ENCODE peak calls at places on chromosomes 7 and 10, in nine cellular contexts. One of them, this sample, is unnamed.

GRCh38 chr7:125934539-125934938 is 1004.9 kb upstream of the POT1 start:
- DNase-seq in fibroblast of pulmonary artery: no peak
- DNase-seq in aorta: no peak
- DNase-seq in AG09309: no peak
- DNase-seq in sigmoid colon: no peak
- DNase-seq in heart right ventricle: no peak
- DNase-seq in psoas muscle: no peak
- DNase-seq in AG10803: no peak
- DNase-seq in brain microvascular endothelial cell: no peak
- DNase-seq in this sample: no peak

GRCh38 chr7:155194531-155195140 is 103.0 kb upstream of the INSIG1 start:
- DNase-seq in fibroblast of pulmonary artery: no peak
- DNase-seq in aorta: no peak
- DNase-seq in AG09309: no peak
- DNase-seq in sigmoid colon: no peak
- DNase-seq in heart right ventricle: no peak
- DNase-seq in psoas muscle: no peak
- DNase-seq in AG10803: no peak
- DNase-seq in brain microvascular endothelial cell: no peak
- DNase-seq in this sample: no peak

GRCh38 chr7:53350241-53350640 is 314.8 kb downstream of the POM121L12 start:
- DNase-seq in fibroblast of pulmonary artery: no peak
- DNase-seq in aorta: no peak
- DNase-seq in AG09309: no peak
- DNase-seq in sigmoid colon: no peak
- DNase-seq in heart right ventricle: no peak
- DNase-seq in psoas muscle: no peak
- DNase-seq in AG10803: no peak
- DNase-seq in brain microvascular endothelial cell: no peak
- DNase-seq in this sample: no peak

GRCh38 chr10:32377458-32378370 is 30.8 kb upstream of the EPC1 start:
- DNase-seq in fibroblast of pulmonary artery: peak
- DNase-seq in aorta: peak
- DNase-seq in AG09309: no peak
- DNase-seq in sigmoid colon: no peak
- DNase-seq in heart right ventricle: no peak
- DNase-seq in psoas muscle: no peak
- DNase-seq in AG10803: peak
- DNase-seq in brain microvascular endothelial cell: peak
- DNase-seq in this sample: no peak

GRCh38 chr10:98293550-98294269 is 25.7 kb upstream of the LOXL4 start:
- DNase-seq in fibroblast of pulmonary artery: no peak
- DNase-seq in aorta: no peak
- DNase-seq in AG09309: no peak
- DNase-seq in sigmoid colon: peak
- DNase-seq in heart right ventricle: peak
- DNase-seq in psoas muscle: peak
- DNase-seq in AG10803: peak
- DNase-seq in brain microvascular endothelial cell: no peak
- DNase-seq in this sample: peak

GRCh38 chr10:7696545-7696944 is 6.6 kb upstream of the ITIH2 start:
- DNase-seq in fibroblast of pulmonary artery: peak
- DNase-seq in aorta: peak
- DNase-seq in AG09309: no peak
- DNase-seq in sigmoid colon: peak
- DNase-seq in heart right ventricle: peak
- DNase-seq in psoas muscle: no peak
- DNase-seq in AG10803: no peak
- DNase-seq in brain microvascular endothelial cell: no peak
- DNase-seq in this sample: no peak

GRCh38 chr10:14220026-14220425 is 110.7 kb downstream of the FRMD4A start:
- DNase-seq in fibroblast of pulmonary artery: no peak
- DNase-seq in aorta: no peak
- DNase-seq in AG09309: no peak
- DNase-seq in sigmoid colon: no peak
- DNase-seq in heart right ventricle: no peak
- DNase-seq in psoas muscle: no peak
- DNase-seq in AG10803: no peak
- DNase-seq in brain microvascular endothelial cell: peak
- DNase-seq in this sample: no peak

GRCh38 chr7:125279956-125280355 is 350.3 kb upstream of the POT1 start:
- DNase-seq in fibroblast of pulmonary artery: no peak
- DNase-seq in aorta: no peak
- DNase-seq in AG09309: no peak
- DNase-seq in sigmoid colon: no peak
- DNase-seq in heart right ventricle: no peak
- DNase-seq in psoas muscle: no peak
- DNase-seq in AG10803: no peak
- DNase-seq in brain microvascular endothelial cell: no peak
- DNase-seq in this sample: no peak

GRCh38 chr10:14971867-14972448 is 12.8 kb downstream of the MEIG1 start:
- DNase-seq in fibroblast of pulmonary artery: peak
- DNase-seq in aorta: no peak
- DNase-seq in AG09309: no peak
- DNase-seq in sigmoid colon: no peak
- DNase-seq in heart right ventricle: no peak
- DNase-seq in psoas muscle: no peak
- DNase-seq in AG10803: no peak
- DNase-seq in brain microvascular endothelial cell: no peak
- DNase-seq in this sample: no peak

GRCh38 chr10:46528171-46528671 is 28.2 kb downstream of the GPRIN2 start:
- DNase-seq in fibroblast of pulmonary artery: no peak
- DNase-seq in aorta: peak
- DNase-seq in AG09309: no peak
- DNase-seq in sigmoid colon: peak
- DNase-seq in heart right ventricle: no peak
- DNase-seq in psoas muscle: peak
- DNase-seq in AG10803: no peak
- DNase-seq in brain microvascular endothelial cell: no peak
- DNase-seq in this sample: no peak

GRCh38 chr10:98555011-98555619 is 108.4 kb upstream of the HPS1 start:
- DNase-seq in fibroblast of pulmonary artery: no peak
- DNase-seq in aorta: no peak
- DNase-seq in AG09309: no peak
- DNase-seq in sigmoid colon: no peak
- DNase-seq in heart right ventricle: no peak
- DNase-seq in psoas muscle: no peak
- DNase-seq in AG10803: no peak
- DNase-seq in brain microvascular endothelial cell: no peak
- DNase-seq in this sample: no peak

DNA sequence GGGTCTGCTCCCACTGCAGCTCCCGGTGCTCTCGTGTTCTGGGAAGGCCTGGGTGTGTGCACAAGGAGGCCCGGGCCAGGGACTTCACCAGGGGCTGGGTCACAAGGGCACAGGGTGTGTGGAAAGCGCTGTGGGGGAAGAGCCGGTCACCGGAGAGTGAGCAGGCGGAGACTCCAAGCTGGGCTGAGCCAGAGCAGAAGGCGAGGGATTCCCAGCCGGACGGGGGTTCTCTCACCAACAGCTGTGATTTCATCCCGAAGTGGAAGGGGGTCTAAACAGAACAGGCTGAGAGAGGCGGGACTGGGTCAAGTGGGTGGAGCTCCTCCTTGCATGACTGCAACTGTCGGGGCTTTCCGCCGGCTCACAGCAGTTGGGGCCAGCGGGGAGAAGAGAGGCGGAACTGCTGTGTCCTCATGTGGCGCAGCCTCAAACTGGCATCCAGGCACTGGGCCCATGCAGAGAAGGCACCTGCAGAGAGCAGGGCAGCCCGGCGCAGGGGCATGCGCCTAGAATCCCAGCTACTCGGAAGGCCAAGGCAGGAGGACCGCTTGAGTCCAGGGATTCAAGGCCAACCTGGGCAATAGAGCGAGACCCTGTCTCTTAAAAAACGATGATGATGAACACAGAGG is 7.6 kb upstream of the ORAI2 start:
- DNase-seq in fibroblast of pulmonary artery: no peak
- DNase-seq in aorta: peak
- DNase-seq in AG09309: no peak
- DNase-seq in sigmoid colon: no peak
- DNase-seq in heart right ventricle: peak
- DNase-seq in psoas muscle: peak
- DNase-seq in AG10803: no peak
- DNase-seq in brain microvascular endothelial cell: no peak
- DNase-seq in this sample: no peak
- H3K4me3 ChIP-seq in fibroblast of pulmonary artery: no peak
- H3K4me3 ChIP-seq in aorta: no peak
- H3K4me3 ChIP-seq in AG09309: no peak
- H3K4me3 ChIP-seq in sigmoid colon: no peak
- H3K4me3 ChIP-seq in heart right ventricle: no peak
- H3K4me3 ChIP-seq in psoas muscle: no peak
- H3K4me3 ChIP-seq in AG10803: no peak
- H3K4me3 ChIP-seq in brain microvascular endothelial cell: no peak
- H3K4me3 ChIP-seq in this sample: no peak

DNA sequence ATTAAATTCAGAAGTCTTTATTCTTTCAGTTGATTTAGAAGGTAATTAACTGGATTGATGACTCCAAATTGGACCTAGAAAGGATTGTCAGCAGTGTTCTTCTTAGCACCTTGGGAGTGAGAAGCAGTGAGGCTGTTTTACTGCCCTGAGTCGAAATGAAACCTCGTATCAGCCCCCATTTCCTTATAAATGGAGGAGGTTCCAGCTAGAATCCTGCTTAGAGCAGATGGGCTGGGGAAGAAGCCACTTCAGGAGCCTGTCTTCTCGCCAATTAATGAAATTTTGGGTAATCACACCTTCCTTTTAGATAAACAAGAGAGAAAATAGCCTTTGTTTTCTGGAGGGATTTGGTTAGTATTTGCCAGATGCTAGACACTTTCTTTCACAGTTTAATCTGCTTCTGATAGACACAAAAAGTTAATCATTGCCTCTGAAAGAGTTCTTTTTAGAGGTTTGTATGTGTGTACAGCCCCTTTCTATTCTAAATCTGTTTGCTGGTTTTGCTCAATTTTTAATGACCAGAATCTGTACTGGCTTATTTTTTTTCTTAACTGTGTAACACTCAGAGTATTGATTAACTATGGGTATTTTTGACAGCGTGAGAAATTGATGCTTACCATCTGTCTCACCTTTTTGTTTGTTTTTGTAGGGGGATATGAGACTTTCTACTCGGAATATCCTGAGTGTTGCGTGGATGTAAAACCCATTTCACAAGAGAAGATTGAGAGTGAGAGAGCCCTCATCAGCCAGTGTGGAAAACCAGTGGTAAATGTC is 4.6 kb downstream of the DUSP5 start:
- DNase-seq in fibroblast of pulmonary artery: peak
- DNase-seq in aorta: no peak
- DNase-seq in AG09309: no peak
- DNase-seq in sigmoid colon: no peak
- DNase-seq in heart right ventricle: no peak
- DNase-seq in psoas muscle: no peak
- DNase-seq in AG10803: no peak
- DNase-seq in brain microvascular endothelial cell: no peak
- DNase-seq in this sample: no peak
- H3K4me3 ChIP-seq in fibroblast of pulmonary artery: no peak
- H3K4me3 ChIP-seq in aorta: no peak
- H3K4me3 ChIP-seq in AG09309: no peak
- H3K4me3 ChIP-seq in sigmoid colon: no peak
- H3K4me3 ChIP-seq in heart right ventricle: peak
- H3K4me3 ChIP-seq in psoas muscle: no peak
- H3K4me3 ChIP-seq in AG10803: no peak
- H3K4me3 ChIP-seq in brain microvascular endothelial cell: peak
- H3K4me3 ChIP-seq in this sample: no peak

DNA sequence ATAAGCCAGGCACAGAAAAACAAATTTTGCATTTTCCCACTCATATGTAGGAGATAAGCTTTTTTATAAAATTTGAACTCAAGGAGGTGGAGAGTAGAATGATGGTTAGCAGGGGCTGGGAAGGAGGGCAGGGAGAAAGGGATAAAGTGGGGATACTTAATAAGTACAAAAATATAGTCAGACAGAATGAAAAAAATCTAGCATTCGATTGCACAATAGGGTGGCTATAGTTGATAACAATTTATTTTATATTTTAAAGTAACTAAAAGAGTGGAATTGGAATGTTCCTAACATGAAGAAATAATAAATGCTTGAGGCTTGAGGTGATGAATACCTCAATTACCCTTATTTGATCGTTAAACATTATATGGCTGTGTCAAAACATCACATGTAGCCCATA is 415.7 kb upstream of the STEAP1 start:
- DNase-seq in fibroblast of pulmonary artery: no peak
- DNase-seq in aorta: no peak
- DNase-seq in AG09309: no peak
- DNase-seq in sigmoid colon: no peak
- DNase-seq in heart right ventricle: no peak
- DNase-seq in psoas muscle: no peak
- DNase-seq in AG10803: no peak
- DNase-seq in brain microvascular endothelial cell: no peak
- DNase-seq in this sample: no peak
- H3K4me3 ChIP-seq in fibroblast of pulmonary artery: no peak
- H3K4me3 ChIP-seq in aorta: no peak
- H3K4me3 ChIP-seq in AG09309: no peak
- H3K4me3 ChIP-seq in sigmoid colon: no peak
- H3K4me3 ChIP-seq in heart right ventricle: no peak
- H3K4me3 ChIP-seq in psoas muscle: no peak
- H3K4me3 ChIP-seq in AG10803: no peak
- H3K4me3 ChIP-seq in brain microvascular endothelial cell: no peak
- H3K4me3 ChIP-seq in this sample: no peak

GRCh38 chr10:72318383-72319262 is 36.1 kb downstream of the DNAJB12 start:
- DNase-seq in fibroblast of pulmonary artery: no peak
- DNase-seq in aorta: no peak
- DNase-seq in AG09309: no peak
- DNase-seq in sigmoid colon: no peak
- DNase-seq in heart right ventricle: no peak
- DNase-seq in psoas muscle: no peak
- DNase-seq in AG10803: no peak
- DNase-seq in brain microvascular endothelial cell: no peak
- DNase-seq in this sample: no peak
- H3K4me3 ChIP-seq in fibroblast of pulmonary artery: no peak
- H3K4me3 ChIP-seq in aorta: no peak
- H3K4me3 ChIP-seq in AG09309: no peak
- H3K4me3 ChIP-seq in sigmoid colon: peak
- H3K4me3 ChIP-seq in heart right ventricle: no peak
- H3K4me3 ChIP-seq in psoas muscle: peak
- H3K4me3 ChIP-seq in AG10803: peak
- H3K4me3 ChIP-seq in brain microvascular endothelial cell: no peak
- H3K4me3 ChIP-seq in this sample: no peak

DNA sequence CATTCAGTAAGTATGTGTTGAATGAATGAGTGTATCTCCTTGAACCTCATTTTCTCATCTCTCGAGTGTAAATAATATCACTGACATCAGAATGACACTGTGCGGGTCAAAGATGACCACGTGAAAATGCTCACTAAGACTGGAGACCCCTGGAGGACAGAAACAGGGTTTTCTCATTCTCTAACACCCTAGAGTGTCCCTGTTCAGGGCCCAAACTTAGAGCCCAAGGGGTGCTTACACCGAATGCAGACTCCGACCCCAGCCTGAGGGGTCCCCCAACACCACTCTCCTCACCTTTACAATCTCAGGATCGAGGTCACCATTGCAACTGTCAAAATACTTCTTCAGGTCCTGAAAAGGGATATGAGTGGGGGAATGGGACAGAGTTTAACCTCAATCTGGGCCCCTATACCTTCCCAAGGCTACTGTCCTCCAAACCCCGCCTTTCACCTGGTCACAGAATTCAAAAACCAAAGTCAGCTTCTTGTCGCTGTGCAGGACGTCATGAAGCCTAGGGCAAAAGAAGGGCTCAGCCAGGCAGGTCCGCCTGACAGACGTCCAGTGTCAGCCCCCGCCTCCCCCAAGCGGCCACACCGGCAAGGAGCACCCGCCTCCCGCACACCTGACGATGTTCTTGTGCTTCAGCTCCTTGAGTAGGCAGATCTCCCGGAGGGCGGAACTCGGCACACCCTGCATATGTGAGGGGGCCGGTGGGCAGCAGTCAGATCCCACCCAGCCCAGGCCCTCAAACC is 1.2 kb downstream of the CDK5 start:
- DNase-seq in fibroblast of pulmonary artery: no peak
- DNase-seq in aorta: no peak
- DNase-seq in AG09309: no peak
- DNase-seq in sigmoid colon: no peak
- DNase-seq in heart right ventricle: no peak
- DNase-seq in psoas muscle: no peak
- DNase-seq in AG10803: no peak
- DNase-seq in brain microvascular endothelial cell: no peak
- DNase-seq in this sample: no peak
- H3K4me3 ChIP-seq in fibroblast of pulmonary artery: peak
- H3K4me3 ChIP-seq in aorta: no peak
- H3K4me3 ChIP-seq in AG09309: peak
- H3K4me3 ChIP-seq in sigmoid colon: peak
- H3K4me3 ChIP-seq in heart right ventricle: no peak
- H3K4me3 ChIP-seq in psoas muscle: peak
- H3K4me3 ChIP-seq in AG10803: peak
- H3K4me3 ChIP-seq in brain microvascular endothelial cell: no peak
- H3K4me3 ChIP-seq in this sample: peak